ENCODE peak calls at places on chromosomes 3 and 15, in ten cellular contexts. K is epithelial cell of esophagus; Q is endothelial cell; S is heart left ventricle; N is GM06990; E is transverse colon; O is glutamatergic neuron; M is RWPE2; Y is CD4-positive, alpha-beta T cell; C is RWPE1. H is an unnamed sample.
A peak's percentile ranks its signal among the peaks of the same experiment; 100 is the strongest.

GRCh38 chr15:78739996-78740903 is 71.0 kb downstream of the ADAMTS7 start:
- DNase-seq in E (peak; percentile 83), C (no peak), Y (no peak), M (peak; percentile 79), N (peak; percentile 50), O (peak; percentile 86), Q (peak; percentile 83), S (peak; percentile 66), K (peak; percentile 77), H (peak; percentile 83)

GRCh38 chr3:86162521-86162920 is 828.4 kb downstream of the VGLL3 start:
- DNase-seq in E (no peak), C (no peak), Y (no peak), N (no peak), M (no peak), K (no peak), S (no peak), O (no peak), Q (no peak), H (no peak)

GRCh38 chr15:88258021-88258641 is 1.6 kb upstream of the NTRK3 start:
- DNase-seq in Y (no peak), C (no peak), S (no peak), K (no peak), E (no peak), N (no peak), Q (peak; percentile 71), O (peak; percentile 78), M (no peak), H (peak; percentile 37)

GRCh38 chr3:44353355-44353924 is 14.9 kb downstream of the TCAIM start:
- DNase-seq in M (no peak), O (no peak), C (no peak), Q (no peak), N (no peak), E (no peak), Y (no peak), K (no peak), S (no peak), H (no peak)

GRCh38 chr3:46812237-46812791 is 50.9 kb downstream of the MYL3 start:
- DNase-seq in M (peak; percentile 69), N (peak; percentile 47), K (peak; percentile 79), E (peak; percentile 75), Q (peak; percentile 66), O (peak; percentile 80), Y (peak; percentile 53), C (peak; percentile 68), S (peak; percentile 80), H (peak; percentile 88)

GRCh38 chr3:72628065-72628464 is 220.2 kb downstream of the SHQ1 start:
- DNase-seq in Q (no peak), O (no peak), M (peak; percentile 92), N (no peak), S (no peak), Y (no peak), K (peak; percentile 99), E (no peak), C (peak; percentile 75), H (no peak)

GRCh38 chr15:39255760-39256159 is 325.1 kb upstream of the THBS1 start:
- DNase-seq in C (no peak), K (no peak), M (no peak), S (no peak), N (no peak), O (peak; percentile 38), E (no peak), Q (no peak), Y (no peak), H (peak; percentile 88)

GRCh38 chr3:131821376-131821775 is 213.4 kb downstream of the CPNE4 start:
- DNase-seq in N (no peak), E (no peak), Y (no peak), C (no peak), O (no peak), K (no peak), M (no peak), Q (no peak), S (no peak), H (no peak)

GRCh38 chr3:44529927-44530326 is 25.1 kb upstream of the ZKSCAN7 start:
- DNase-seq in O (peak; percentile 25), N (no peak), Q (no peak), C (no peak), S (no peak), K (peak; percentile 18), Y (no peak), M (no peak), E (no peak), H (no peak)

GRCh38 chr3:129039271-129040038 is 21.1 kb upstream of the GP9 start:
- DNase-seq in Q (no peak), O (no peak), E (peak; percentile 60), K (peak; percentile 31), S (peak; percentile 83), N (no peak), C (no peak), Y (no peak), M (no peak), H (peak; percentile 49)

GRCh38 chr3:11452988-11453847 is 181.0 kb downstream of the ATG7 start:
- DNase-seq in C (no peak), Y (no peak), M (no peak), E (no peak), N (no peak), K (no peak), Q (no peak), S (no peak), O (no peak), H (no peak)

GRCh38 chr3:127909646-127910045 is 5.4 kb upstream of the KBTBD12 start:
- DNase-seq in M (no peak), K (no peak), C (no peak), Q (no peak), Y (no peak), O (no peak), E (no peak), S (no peak), N (no peak), H (no peak)

GRCh38 chr3:139506792-139507191 is 30.5 kb upstream of the RBP2 start:
- DNase-seq in O (no peak), S (no peak), Y (no peak), M (no peak), Q (no peak), N (no peak), K (peak; percentile 13), C (no peak), E (no peak), H (no peak)
- TF ChIP-seq CTCF in O (no peak), S (no peak), Y (no peak), M (peak; percentile 21), Q (no peak), N (no peak), K (peak; percentile 19), C (no peak), E (no peak), H (no peak)

GRCh38 chr3:4574426-4574965 is 81.3 kb downstream of the ITPR1 start:
- DNase-seq in S (no peak), N (no peak), Q (no peak), Y (no peak), M (no peak), E (no peak), C (no peak), K (no peak), O (no peak), H (no peak)

GRCh38 chr3:4573153-4573552 is 80.0 kb downstream of the ITPR1 start:
- DNase-seq in K (no peak), E (no peak), S (no peak), Q (no peak), M (no peak), Y (no peak), N (no peak), O (no peak), C (no peak), H (no peak)

GRCh38 chr3:4570840-4571621 is 77.9 kb downstream of the ITPR1 start:
- DNase-seq in K (no peak), O (no peak), S (no peak), Y (no peak), M (no peak), C (no peak), E (no peak), N (no peak), Q (no peak), H (no peak)

GRCh38 chr3:4568831-4569230 is 75.7 kb downstream of the ITPR1 start:
- DNase-seq in N (no peak), O (no peak), M (no peak), Y (no peak), S (no peak), K (no peak), C (no peak), Q (no peak), E (no peak), H (no peak)

GRCh38 chr3:4571690-4572334 is 78.7 kb downstream of the ITPR1 start:
- DNase-seq in C (no peak), Q (no peak), S (no peak), O (no peak), K (peak; percentile 46), E (no peak), Y (no peak), N (no peak), M (no peak), H (no peak)
- TF ChIP-seq CTCF in C (no peak), Q (peak; percentile 20), S (no peak), O (no peak), K (no peak), E (no peak), Y (peak; percentile 22), N (peak; percentile 28), M (peak; percentile 16), H (no peak)

DNA sequence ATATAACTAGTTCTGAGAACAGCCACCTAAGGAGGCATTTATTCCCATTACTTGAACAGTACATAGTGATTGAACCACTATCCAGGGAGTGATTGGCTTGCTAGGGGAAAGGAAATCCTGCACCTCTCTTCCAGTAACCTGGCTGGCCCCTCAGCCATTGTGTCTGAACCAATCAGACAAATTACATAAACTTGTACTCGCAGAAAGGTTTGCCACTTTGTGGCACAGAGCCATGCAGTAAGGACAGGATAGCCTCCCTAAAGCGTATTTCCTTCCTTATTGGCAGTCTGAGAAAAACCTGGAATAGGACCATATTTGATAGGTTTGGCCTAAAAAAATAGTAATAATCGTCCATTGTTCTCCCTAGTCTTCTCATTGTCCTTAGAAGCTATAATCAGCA is 19.0 kb downstream of the CMSS1 start:
- DNase-seq in Q (no peak), E (no peak), K (no peak), C (no peak), M (no peak), N (no peak), Y (no peak), S (no peak), O (no peak), H (no peak)
- TF ChIP-seq CTCF in Q (no peak), E (no peak), K (no peak), C (no peak), M (no peak), N (no peak), Y (no peak), S (no peak), O (no peak), H (no peak)

DNA sequence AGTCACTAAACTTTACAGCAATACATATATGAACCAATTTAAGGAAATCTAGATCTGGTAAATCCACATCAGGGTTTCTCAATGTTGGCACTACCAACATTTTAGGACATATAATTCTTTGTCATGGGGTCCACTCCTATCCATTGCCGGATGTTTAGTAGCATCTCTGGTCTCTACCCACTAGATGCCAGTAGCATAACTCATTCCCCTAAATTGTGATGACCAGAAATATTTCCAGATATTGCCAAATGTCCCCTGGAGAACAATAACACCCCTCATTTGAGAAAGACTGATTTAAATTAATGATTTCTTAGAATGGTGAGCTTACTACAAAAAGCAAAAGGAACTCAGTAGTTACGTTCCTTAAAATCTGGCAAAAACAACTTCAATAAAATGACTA is 23.1 kb upstream of the ANKRD28 start:
- DNase-seq in C (no peak), S (no peak), M (no peak), E (no peak), Y (no peak), Q (no peak), N (no peak), K (no peak), O (no peak), H (no peak)
- TF ChIP-seq CTCF in C (no peak), S (no peak), M (no peak), E (no peak), Y (no peak), Q (no peak), N (no peak), K (no peak), O (no peak), H (no peak)

GRCh38 chr3:55702822-55703221 is 215.7 kb upstream of the WNT5A start:
- DNase-seq in O (no peak), S (no peak), Y (no peak), E (no peak), M (no peak), N (no peak), Q (no peak), K (no peak), C (no peak), H (no peak)
- TF ChIP-seq CTCF in O (no peak), S (no peak), Y (no peak), E (no peak), M (no peak), N (no peak), Q (no peak), K (no peak), C (no peak), H (no peak)